ENCODE peak calls at places on chromosomes 3 and 15, in four cellular contexts. One of them, this sample, is unnamed.

GRCh38 chr3:43328653-43329052 is 42.3 kb downstream of the SNRK start:
- DNase-seq in esophagus squamous epithelium: no peak
- DNase-seq in NB4: no peak
- DNase-seq in sigmoid colon: no peak
- DNase-seq in this sample: no peak

GRCh38 chr15:74787251-74788041 is 5.6 kb downstream of the CSK start:
- DNase-seq in NB4: peak
- DNase-seq in sigmoid colon: peak
- DNase-seq in esophagus squamous epithelium: peak
- DNase-seq in this sample: no peak

GRCh38 chr3:14410501-14411165 is 8.2 kb downstream of the SLC6A6 start:
- DNase-seq in NB4: peak
- DNase-seq in esophagus squamous epithelium: no peak
- DNase-seq in sigmoid colon: no peak
- DNase-seq in this sample: peak

GRCh38 chr3:183350164-183350563 is 78.3 kb downstream of the MCF2L2 start:
- DNase-seq in sigmoid colon: no peak
- DNase-seq in NB4: no peak
- DNase-seq in esophagus squamous epithelium: no peak
- DNase-seq in this sample: no peak

GRCh38 chr3:15097889-15098288 is 1.1 kb downstream of the RBSN start:
- DNase-seq in sigmoid colon: no peak
- DNase-seq in NB4: peak
- DNase-seq in esophagus squamous epithelium: no peak
- DNase-seq in this sample: no peak

GRCh38 chr3:134079111-134079531 is 49.4 kb upstream of the SLCO2A1 start:
- DNase-seq in NB4: no peak
- DNase-seq in esophagus squamous epithelium: no peak
- DNase-seq in sigmoid colon: no peak
- DNase-seq in this sample: no peak

GRCh38 chr15:39192376-39192775 is 388.5 kb upstream of the THBS1 start:
- DNase-seq in sigmoid colon: no peak
- DNase-seq in NB4: no peak
- DNase-seq in esophagus squamous epithelium: no peak
- DNase-seq in this sample: no peak

GRCh38 chr15:68542771-68543544 is 35.8 kb upstream of the CORO2B start:
- DNase-seq in sigmoid colon: no peak
- DNase-seq in NB4: no peak
- DNase-seq in esophagus squamous epithelium: no peak
- DNase-seq in this sample: peak

GRCh38 chr3:144770813-144771400 is 799.3 kb downstream of the DIPK2A start:
- DNase-seq in sigmoid colon: no peak
- DNase-seq in esophagus squamous epithelium: no peak
- DNase-seq in NB4: peak
- DNase-seq in this sample: peak

GRCh38 chr3:96813134-96813819 is 1.1 kb upstream of the EPHA6 start:
- DNase-seq in sigmoid colon: peak
- DNase-seq in NB4: peak
- DNase-seq in esophagus squamous epithelium: no peak
- DNase-seq in this sample: peak

GRCh38 chr15:59963925-59964324 is 40.2 kb upstream of the FOXB1 start:
- DNase-seq in esophagus squamous epithelium: no peak
- DNase-seq in sigmoid colon: no peak
- DNase-seq in NB4: no peak
- DNase-seq in this sample: no peak

GRCh38 chr15:29409890-29410289 is 140.3 kb upstream of the NSMCE3 start:
- DNase-seq in esophagus squamous epithelium: no peak
- DNase-seq in NB4: no peak
- DNase-seq in sigmoid colon: no peak
- DNase-seq in this sample: no peak

GRCh38 chr3:30195352-30195751 is 411.0 kb upstream of the TGFBR2 start:
- DNase-seq in esophagus squamous epithelium: no peak
- DNase-seq in NB4: no peak
- DNase-seq in sigmoid colon: no peak
- DNase-seq in this sample: no peak

GRCh38 chr3:102074951-102075350 is 225.6 kb downstream of the NFKBIZ start:
- DNase-seq in NB4: no peak
- DNase-seq in sigmoid colon: no peak
- DNase-seq in esophagus squamous epithelium: no peak
- DNase-seq in this sample: no peak

GRCh38 chr15:38593523-38593922 is 28.9 kb upstream of the RASGRP1 start:
- DNase-seq in sigmoid colon: no peak
- DNase-seq in NB4: no peak
- DNase-seq in esophagus squamous epithelium: no peak
- DNase-seq in this sample: no peak

GRCh38 chr15:72590427-72590826 is 64.1 kb upstream of the GOLGA6B start:
- DNase-seq in esophagus squamous epithelium: no peak
- DNase-seq in sigmoid colon: no peak
- DNase-seq in NB4: no peak
- DNase-seq in this sample: no peak

GRCh38 chr3:52811452-52812011 is 16.9 kb downstream of the ITIH3 start:
- DNase-seq in sigmoid colon: no peak
- DNase-seq in esophagus squamous epithelium: no peak
- DNase-seq in NB4: no peak
- DNase-seq in this sample: no peak

GRCh38 chr3:22106213-22106867 is 355.3 kb upstream of the ZNF385D start:
- DNase-seq in esophagus squamous epithelium: no peak
- DNase-seq in NB4: no peak
- DNase-seq in sigmoid colon: no peak
- DNase-seq in this sample: no peak

GRCh38 chr15:92843819-92844218 is 56.3 kb upstream of the CHD2 start:
- DNase-seq in esophagus squamous epithelium: no peak
- DNase-seq in NB4: no peak
- DNase-seq in sigmoid colon: no peak
- DNase-seq in this sample: no peak

GRCh38 chr3:131167867-131168266 is 141.2 kb downstream of the NEK11 start:
- DNase-seq in NB4: no peak
- DNase-seq in esophagus squamous epithelium: no peak
- DNase-seq in sigmoid colon: no peak
- DNase-seq in this sample: no peak

GRCh38 chr15:46815765-46816164 is 901.5 kb upstream of the SEMA6D start:
- DNase-seq in esophagus squamous epithelium: no peak
- DNase-seq in sigmoid colon: no peak
- DNase-seq in NB4: no peak
- DNase-seq in this sample: no peak

GRCh38 chr15:76529911-76530310 is 193.3 kb downstream of the ISL2 start:
- DNase-seq in sigmoid colon: no peak
- DNase-seq in NB4: no peak
- DNase-seq in esophagus squamous epithelium: no peak
- DNase-seq in this sample: peak

GRCh38 chr3:39216176-39216790 is 23.9 kb upstream of the XIRP1 start:
- DNase-seq in sigmoid colon: no peak
- DNase-seq in esophagus squamous epithelium: no peak
- DNase-seq in NB4: peak
- DNase-seq in this sample: no peak

GRCh38 chr3:138898301-138898700 is 48.6 kb downstream of the FOXL2 start:
- DNase-seq in NB4: no peak
- DNase-seq in esophagus squamous epithelium: no peak
- DNase-seq in sigmoid colon: no peak
- DNase-seq in this sample: peak

GRCh38 chr3:22245122-22245521 is 494.1 kb upstream of the ZNF385D start:
- DNase-seq in sigmoid colon: no peak
- DNase-seq in esophagus squamous epithelium: no peak
- DNase-seq in NB4: no peak
- DNase-seq in this sample: no peak

GRCh38 chr3:14774431-14774830 is 44.3 kb upstream of the FGD5 start:
- DNase-seq in esophagus squamous epithelium: no peak
- DNase-seq in NB4: no peak
- DNase-seq in sigmoid colon: peak
- DNase-seq in this sample: no peak

GRCh38 chr3:30628188-30628930 is 22.0 kb downstream of the TGFBR2 start:
- DNase-seq in NB4: no peak
- DNase-seq in sigmoid colon: no peak
- DNase-seq in esophagus squamous epithelium: no peak
- DNase-seq in this sample: peak

GRCh38 chr3:46312996-46313395 is 40.9 kb upstream of the CCR2 start:
- DNase-seq in NB4: peak
- DNase-seq in sigmoid colon: peak
- DNase-seq in esophagus squamous epithelium: no peak
- DNase-seq in this sample: peak

GRCh38 chr3:80227216-80227615 is 459.4 kb upstream of the ROBO1 start:
- DNase-seq in esophagus squamous epithelium: no peak
- DNase-seq in NB4: no peak
- DNase-seq in sigmoid colon: no peak
- DNase-seq in this sample: no peak

GRCh38 chr3:108088697-108089096 is 2.1 kb downstream of the CD47 start:
- DNase-seq in sigmoid colon: no peak
- DNase-seq in esophagus squamous epithelium: no peak
- DNase-seq in NB4: peak
- DNase-seq in this sample: peak

GRCh38 chr15:44094776-44095175 is 100.3 kb downstream of the FRMD5 start:
- DNase-seq in esophagus squamous epithelium: no peak
- DNase-seq in NB4: no peak
- DNase-seq in sigmoid colon: no peak
- DNase-seq in this sample: no peak

GRCh38 chr3:166688665-166689064 is 691.4 kb downstream of the ZBBX start:
- DNase-seq in sigmoid colon: no peak
- DNase-seq in NB4: no peak
- DNase-seq in esophagus squamous epithelium: no peak
- DNase-seq in this sample: peak

GRCh38 chr15:70098461-70099166 is 897 bp upstream of the TLE3 start:
- DNase-seq in sigmoid colon: peak
- DNase-seq in esophagus squamous epithelium: no peak
- DNase-seq in NB4: peak
- DNase-seq in this sample: no peak

GRCh38 chr3:35946121-35946856 is 307.0 kb downstream of the ARPP21 start:
- DNase-seq in sigmoid colon: no peak
- DNase-seq in esophagus squamous epithelium: no peak
- DNase-seq in NB4: peak
- DNase-seq in this sample: no peak

GRCh38 chr3:169505577-169506155 is 157.8 kb downstream of the MECOM start:
- DNase-seq in NB4: peak
- DNase-seq in sigmoid colon: no peak
- DNase-seq in esophagus squamous epithelium: no peak
- DNase-seq in this sample: no peak

GRCh38 chr3:172099495-172099808 is 60.1 kb downstream of the FNDC3B start:
- DNase-seq in esophagus squamous epithelium: no peak
- DNase-seq in NB4: no peak
- DNase-seq in sigmoid colon: no peak
- DNase-seq in this sample: no peak
- TF ChIP-seq CTCF in esophagus squamous epithelium: no peak
- TF ChIP-seq CTCF in NB4: no peak
- TF ChIP-seq CTCF in sigmoid colon: no peak
- TF ChIP-seq CTCF in this sample: no peak

GRCh38 chr3:6510713-6511112 is 350.2 kb upstream of the GRM7 start:
- DNase-seq in sigmoid colon: no peak
- DNase-seq in esophagus squamous epithelium: no peak
- DNase-seq in NB4: no peak
- DNase-seq in this sample: no peak

GRCh38 chr3:6504834-6505233 is 356.1 kb upstream of the GRM7 start:
- DNase-seq in sigmoid colon: no peak
- DNase-seq in NB4: no peak
- DNase-seq in esophagus squamous epithelium: no peak
- DNase-seq in this sample: no peak

GRCh38 chr3:6504385-6504784 is 356.5 kb upstream of the GRM7 start:
- DNase-seq in NB4: no peak
- DNase-seq in sigmoid colon: no peak
- DNase-seq in esophagus squamous epithelium: no peak
- DNase-seq in this sample: no peak

DNA sequence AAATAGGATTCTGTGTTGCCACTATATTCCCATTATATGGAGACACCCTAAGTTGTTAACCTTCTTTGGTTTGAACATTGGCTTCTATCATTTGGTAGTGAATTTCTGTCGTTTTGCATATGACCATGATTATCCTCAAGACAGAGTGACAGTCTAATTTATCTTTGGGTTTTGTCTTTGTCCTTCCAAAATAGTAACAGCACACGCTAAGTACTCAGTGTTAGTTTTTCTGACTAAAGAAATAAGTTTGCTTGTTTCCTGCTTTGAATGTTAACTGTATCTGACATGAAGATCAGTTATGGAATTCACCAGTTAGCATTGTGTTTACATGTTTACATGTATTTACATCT is 352.5 kb upstream of the GRM7 start:
- DNase-seq in NB4: no peak
- DNase-seq in sigmoid colon: no peak
- DNase-seq in esophagus squamous epithelium: no peak
- DNase-seq in this sample: no peak
- H3K4me3 ChIP-seq in NB4: no peak
- H3K4me3 ChIP-seq in sigmoid colon: no peak
- H3K4me3 ChIP-seq in esophagus squamous epithelium: no peak
- H3K4me3 ChIP-seq in this sample: no peak

DNA sequence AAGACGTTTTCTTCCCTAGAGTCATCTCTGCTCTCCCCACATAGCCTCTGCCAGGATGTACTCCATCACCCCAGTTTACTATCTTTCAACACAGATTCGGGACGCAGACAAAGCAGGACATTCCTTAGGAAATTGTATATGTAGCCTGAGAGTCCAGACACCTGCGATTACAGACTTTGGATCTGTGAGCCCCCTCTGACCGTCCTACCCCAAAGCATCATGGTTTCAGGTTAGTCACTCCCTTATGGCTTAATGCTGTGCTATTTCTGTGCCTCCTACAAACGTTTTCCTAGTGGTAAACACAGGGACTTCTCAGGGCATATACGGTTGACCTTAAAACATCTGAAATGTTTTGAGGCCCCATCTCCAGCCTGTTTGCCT is 234.0 kb upstream of the BHLHE40 start:
- DNase-seq in esophagus squamous epithelium: no peak
- DNase-seq in NB4: no peak
- DNase-seq in sigmoid colon: no peak
- DNase-seq in this sample: no peak
- TF ChIP-seq CTCF in esophagus squamous epithelium: no peak
- TF ChIP-seq CTCF in NB4: no peak
- TF ChIP-seq CTCF in sigmoid colon: no peak
- TF ChIP-seq CTCF in this sample: no peak

GRCh38 chr3:9343115-9343514 is 19.7 kb upstream of the THUMPD3 start:
- DNase-seq in NB4: no peak
- DNase-seq in esophagus squamous epithelium: no peak
- DNase-seq in sigmoid colon: no peak
- DNase-seq in this sample: no peak
- H3K4me3 ChIP-seq in NB4: no peak
- H3K4me3 ChIP-seq in esophagus squamous epithelium: no peak
- H3K4me3 ChIP-seq in sigmoid colon: no peak
- H3K4me3 ChIP-seq in this sample: no peak

DNA sequence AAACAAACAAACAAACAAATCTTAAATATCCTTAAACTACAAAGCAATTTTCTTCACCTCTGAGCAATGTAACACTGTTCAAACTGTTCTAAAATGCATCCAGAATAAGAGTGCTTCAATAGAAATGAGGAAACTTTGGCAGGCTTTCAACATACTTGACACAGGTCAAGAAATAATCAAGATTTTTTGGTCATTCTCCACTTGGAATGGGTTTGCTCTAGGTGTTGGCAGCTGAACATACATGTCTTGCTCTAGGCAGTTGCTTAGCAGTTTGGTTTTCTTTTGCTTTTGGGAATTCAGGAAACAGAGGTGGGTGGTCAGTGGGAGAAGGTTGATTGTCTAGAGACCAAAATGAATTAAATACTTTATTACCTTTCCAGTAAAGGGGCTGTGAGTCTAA is 1.4 kb upstream of the LRRC3B start:
- DNase-seq in NB4: no peak
- DNase-seq in sigmoid colon: no peak
- DNase-seq in esophagus squamous epithelium: no peak
- DNase-seq in this sample: no peak
- TF ChIP-seq CTCF in NB4: no peak
- TF ChIP-seq CTCF in sigmoid colon: no peak
- TF ChIP-seq CTCF in esophagus squamous epithelium: no peak
- TF ChIP-seq CTCF in this sample: no peak

GRCh38 chr15:85503151-85503797 is 122.9 kb downstream of the AKAP13 start:
- DNase-seq in sigmoid colon: no peak
- DNase-seq in esophagus squamous epithelium: no peak
- DNase-seq in NB4: no peak
- DNase-seq in this sample: no peak
- H3K4me3 ChIP-seq in sigmoid colon: no peak
- H3K4me3 ChIP-seq in esophagus squamous epithelium: no peak
- H3K4me3 ChIP-seq in NB4: no peak
- H3K4me3 ChIP-seq in this sample: no peak

This sample was measured in retinal pigment epithelial cell.